ENCODE peak calls at places on chromosomes 4 and X, in nine cellular contexts. W is brain microvascular endothelial cell, U is right lobe of liver, N is left ventricle myocardium inferior, Q is A549, P is sigmoid colon, X is RWPE1, L is body of pancreas, M is HL-60. D is an unnamed sample.
A peak's percentile ranks its signal among the peaks of the same experiment; 100 is the strongest.

GRCh38 chr4:86223472-86223871 is 136.4 kb downstream of the MAPK10 start:
- DNase-seq in W (peak; percentile 54), U (no peak), N (no peak), Q (peak; percentile 60), P (no peak), X (peak; percentile 8), L (no peak), M (peak; percentile 26), D (no peak)

GRCh38 chr4:140557831-140558435 is 10.8 kb downstream of the UCP1 start:
- DNase-seq in W (no peak), U (no peak), N (no peak), Q (no peak), P (no peak), X (no peak), L (no peak), M (no peak), D (no peak)

GRCh38 chr4:101711590-101712255 is 78.8 kb upstream of the BANK1 start:
- DNase-seq in W (no peak), U (no peak), N (no peak), Q (no peak), P (no peak), X (no peak), L (no peak), M (no peak), D (no peak)

GRCh38 chr4:38308728-38309315 is 348.6 kb downstream of the PTTG2 start:
- DNase-seq in W (peak; percentile 57), U (no peak), N (no peak), Q (no peak), P (no peak), X (peak; percentile 83), L (no peak), M (no peak), D (no peak)

GRCh38 chr4:22339491-22339890 is 176.4 kb downstream of the ADGRA3 start:
- DNase-seq in W (no peak), U (no peak), N (no peak), Q (no peak), P (no peak), X (no peak), L (no peak), M (no peak), D (no peak)

GRCh38 chr4:118353452-118353851 is 649 bp upstream of the PRSS12 start:
- DNase-seq in W (no peak), U (no peak), N (no peak), Q (no peak), P (no peak), X (no peak), L (no peak), M (no peak), D (no peak)

GRCh38 chr4:11312389-11312788 is 116.3 kb downstream of the HS3ST1 start:
- DNase-seq in W (peak; percentile 29), U (no peak), N (no peak), Q (no peak), P (no peak), X (peak; percentile 8), L (no peak), M (no peak), D (no peak)

GRCh38 chrX:108126661-108127060 is 35.1 kb downstream of the ATG4A start:
- DNase-seq in W (no peak), U (no peak), N (no peak), Q (no peak), P (no peak), X (no peak), L (no peak), M (no peak), D (no peak)

GRCh38 chr4:48032721-48033120 is 16.1 kb downstream of the NIPAL1 start:
- DNase-seq in W (no peak), U (no peak), N (no peak), Q (no peak), P (no peak), X (no peak), L (no peak), M (no peak), D (no peak)

GRCh38 chr4:25792200-25792791 is 70.5 kb downstream of the SEL1L3 start:
- DNase-seq in W (no peak), U (peak; percentile 85), N (no peak), Q (peak; percentile 53), P (no peak), X (peak; percentile 41), L (peak; percentile 77), M (peak; percentile 26), D (no peak)

GRCh38 chrX:153765138-153766079 is 1.4 kb downstream of the PLXNB3 start:
- DNase-seq in W (no peak), U (peak; percentile 41), N (no peak), Q (no peak), P (peak; percentile 78), X (no peak), L (peak; percentile 20), M (no peak), D (no peak)

GRCh38 chr4:23097251-23097650 is 404.5 kb downstream of the GBA3 start:
- DNase-seq in W (peak; percentile 66), U (no peak), N (no peak), Q (peak; percentile 5), P (no peak), X (peak; percentile 3), L (no peak), M (no peak), D (no peak)

GRCh38 chr4:180084561-180084960 is 2158.6 kb upstream of the TENM3 start:
- DNase-seq in W (no peak), U (no peak), N (no peak), Q (no peak), P (no peak), X (no peak), L (no peak), M (no peak), D (no peak)

GRCh38 chr4:58138786-58139185 is 1028.6 kb upstream of the IGFBP7 start:
- DNase-seq in W (no peak), U (no peak), N (no peak), Q (no peak), P (no peak), X (no peak), L (no peak), M (no peak), D (no peak)

GRCh38 chr4:53646792-53647191 is 55.5 kb upstream of the LNX1 start:
- DNase-seq in W (no peak), U (no peak), N (no peak), Q (no peak), P (no peak), X (no peak), L (no peak), M (no peak), D (no peak)

GRCh38 chr4:14247767-14248166 is 620.2 kb upstream of the BOD1L1 start:
- DNase-seq in W (no peak), U (no peak), N (no peak), Q (no peak), P (no peak), X (no peak), L (no peak), M (no peak), D (no peak)

GRCh38 chr4:6258026-6258360 is 11.7 kb upstream of the WFS1 start:
- DNase-seq in W (no peak), U (no peak), N (no peak), Q (no peak), P (no peak), X (no peak), L (no peak), M (no peak), D (no peak)

GRCh38 chrX:53255738-53256191 is 25.6 kb downstream of the IQSEC2 start:
- DNase-seq in W (no peak), U (no peak), N (no peak), Q (no peak), P (peak; percentile 53), X (no peak), L (no peak), M (no peak), D (no peak)

GRCh38 chr4:3285558-3286334 is 7.1 kb upstream of the RGS12 start:
- DNase-seq in W (no peak), U (no peak), N (no peak), Q (no peak), P (no peak), X (peak; percentile 4), L (no peak), M (peak; percentile 74), D (peak; percentile 6)

DNA sequence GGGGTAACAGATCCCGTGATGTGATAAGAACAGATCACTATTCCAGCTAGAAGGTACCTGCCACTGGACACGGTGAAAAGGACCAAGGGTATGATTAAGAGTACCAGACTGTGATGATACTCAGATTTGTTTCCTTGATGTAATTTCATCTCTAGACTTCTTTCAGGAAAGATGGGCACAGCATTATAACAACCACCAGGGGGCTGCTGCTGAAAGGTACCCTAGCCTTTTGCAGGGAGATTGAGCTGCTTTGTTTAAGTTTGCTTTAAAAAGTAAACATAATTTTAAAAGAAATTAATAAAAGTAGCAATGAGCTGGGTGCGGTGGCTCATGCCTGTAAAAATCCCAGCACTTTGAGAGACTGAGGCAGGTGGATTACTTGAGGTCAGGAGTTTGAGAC is 145.4 kb downstream of the EMCN start:
- DNase-seq in W (no peak), U (no peak), N (no peak), Q (peak; percentile 4), P (no peak), X (peak; percentile 4), L (no peak), M (peak; percentile 14), D (no peak)
- TF ChIP-seq CTCF in W (peak; percentile 81), U (peak; percentile 6), N (peak; percentile 30), Q (no peak), P (no peak), X (peak; percentile 10), L (peak; percentile 15), M (peak; percentile 31), D (peak; percentile 67)

DNA sequence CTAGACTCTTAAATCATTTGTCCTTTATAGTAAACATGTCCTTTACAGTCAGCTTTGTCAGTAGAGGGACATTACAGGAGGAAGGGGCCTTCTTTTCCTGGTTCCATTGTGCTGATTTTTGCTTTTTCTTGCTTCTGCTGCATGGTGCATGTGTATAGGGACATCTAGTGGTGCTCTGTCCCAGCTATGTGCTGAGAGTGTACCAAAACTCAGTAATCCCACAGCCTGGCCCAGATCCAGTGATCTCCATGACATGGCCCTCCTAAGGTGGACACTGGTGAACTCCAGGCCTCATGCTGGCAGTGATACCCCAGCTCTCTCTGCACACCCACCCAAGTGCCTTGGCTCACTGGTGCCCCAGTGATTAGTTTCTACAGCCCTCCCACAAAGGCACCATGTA is 45.2 kb downstream of the MAGEB17 start:
- DNase-seq in W (peak; percentile 32), U (peak; percentile 45), N (no peak), Q (peak; percentile 22), P (no peak), X (no peak), L (peak; percentile 49), M (no peak), D (no peak)
- TF ChIP-seq CTCF in W (peak; percentile 62), U (peak; percentile 44), N (no peak), Q (peak; percentile 34), P (no peak), X (no peak), L (peak; percentile 60), M (no peak), D (peak; percentile 46)

GRCh38 chrX:15566244-15566643 is 34.5 kb downstream of the ACE2 start:
- DNase-seq in W (no peak), U (no peak), N (no peak), Q (peak; percentile 6), P (no peak), X (no peak), L (no peak), M (no peak), D (no peak)
- TF ChIP-seq CTCF in W (peak; percentile 31), U (no peak), N (no peak), Q (no peak), P (no peak), X (no peak), L (no peak), M (no peak), D (peak; percentile 17)

DNA sequence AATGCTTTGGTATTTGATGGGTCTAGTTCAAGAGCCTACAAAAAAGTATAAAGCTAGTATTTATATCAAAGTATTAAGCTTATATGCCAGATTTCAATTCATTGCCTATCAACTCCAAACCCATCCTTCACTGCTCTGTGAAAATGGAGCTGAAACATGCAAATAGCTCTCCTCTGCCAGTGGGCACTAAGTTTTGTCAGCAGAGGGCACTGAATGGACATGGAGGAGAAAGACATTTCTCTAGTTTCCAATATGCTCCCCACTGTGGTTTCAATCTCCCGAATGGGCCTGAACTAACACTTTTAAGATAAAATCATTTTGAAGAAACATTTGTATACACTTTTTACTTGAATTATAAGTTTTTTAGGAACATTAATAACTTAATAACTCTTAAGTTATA is 12.4 kb downstream of the PPID start:
- DNase-seq in W (no peak), U (no peak), N (no peak), Q (peak; percentile 11), P (no peak), X (no peak), L (no peak), M (no peak), D (no peak)
- TF ChIP-seq CTCF in W (peak; percentile 42), U (peak; percentile 22), N (peak; percentile 29), Q (no peak), P (no peak), X (peak; percentile 20), L (peak; percentile 8), M (no peak), D (peak; percentile 9)

D was measured in progenitor cell of endocrine pancreas.